ENCODE peak calls at places on chromosome 10, in six cellular contexts. I is fibroblast of the aortic adventitia; N is stimulated activated CD4-positive, alpha-beta T cell treated with anti-CD3 and anti-CD28 coated beads, TNF-alpha, amount 100 ng/mL, for 4 hours; C is NCI-H2081 treated with DMSO at 0.1 percent for 48 hours; F is coronary artery; J is neuronal stem cell. P is an unnamed sample.

GRCh38 chr10:87886635-87887034 is 23.2 kb downstream of the PTEN start:
- DNase-seq in J (no peak), C (no peak), N (no peak), I (no peak), F (no peak), P (no peak)

GRCh38 chr10:124569623-124570470 is 108.2 kb downstream of the LHPP start:
- DNase-seq in N (no peak), F (no peak), I (no peak), C (no peak), J (no peak), P (no peak)

GRCh38 chr10:12414278-12414988 is 65.1 kb downstream of the CAMK1D start:
- DNase-seq in J (no peak), N (no peak), F (no peak), I (peak; percentile 74), C (no peak), P (no peak)

GRCh38 chr10:63738410-63738809 is 217.2 kb downstream of the REEP3 start:
- DNase-seq in F (no peak), C (no peak), J (no peak), N (no peak), I (peak; percentile 54), P (peak; percentile 38)

GRCh38 chr10:77159538-77160110 is 478.0 kb downstream of the KCNMA1 start:
- DNase-seq in F (no peak), C (no peak), N (no peak), I (peak; percentile 87), J (no peak), P (no peak)

GRCh38 chr10:118981946-118982345 is 47.6 kb upstream of the NANOS1 start:
- DNase-seq in I (no peak), F (no peak), N (no peak), J (no peak), C (no peak), P (no peak)

GRCh38 chr10:89217057-89217990 is 10.2 kb upstream of the CH25H start:
- DNase-seq in C (no peak), F (no peak), J (peak; percentile 60), N (peak; percentile 23), I (peak; percentile 83), P (peak; percentile 91)

GRCh38 chr10:102120142-102120986 is at the start of gene LDB1:
- DNase-seq in J (peak; percentile 90), N (no peak), C (no peak), F (peak; percentile 88), I (peak; percentile 72), P (peak; percentile 85)

GRCh38 chr10:99676895-99677294 is 17.6 kb downstream of the ENTPD7 start:
- DNase-seq in C (no peak), J (no peak), I (no peak), N (no peak), F (no peak), P (no peak)

GRCh38 chr10:126013489-126014281 is 117.3 kb downstream of the FANK1 start:
- DNase-seq in N (no peak), J (no peak), F (no peak), I (peak; percentile 67), C (no peak), P (peak; percentile 65)

GRCh38 chr10:12193193-12193592 is 2.5 kb downstream of the NUDT5 start:
- DNase-seq in C (no peak), I (peak; percentile 56), F (no peak), N (no peak), J (no peak), P (peak; percentile 68)

GRCh38 chr10:13767721-13768178 is 181.0 kb downstream of the PRPF18 start:
- DNase-seq in F (no peak), N (no peak), C (no peak), J (no peak), I (no peak), P (no peak)

GRCh38 chr10:31757374-31757773 is 171.3 kb downstream of the ARHGAP12 start:
- DNase-seq in N (no peak), J (no peak), F (no peak), C (no peak), I (peak; percentile 67), P (no peak)

GRCh38 chr10:101301111-101301731 is 52.7 kb upstream of the BTRC start:
- DNase-seq in F (no peak), N (no peak), C (no peak), I (peak; percentile 25), J (no peak), P (no peak)

GRCh38 chr10:122077311-122077875 is 88.4 kb downstream of the TACC2 start:
- DNase-seq in N (no peak), F (no peak), C (no peak), I (no peak), J (no peak), P (no peak)

GRCh38 chr10:35208536-35208935 is 81.9 kb downstream of the CREM start:
- DNase-seq in N (no peak), I (no peak), F (no peak), C (no peak), J (no peak), P (no peak)

GRCh38 chr10:24039897-24040296 is 169.0 kb upstream of the KIAA1217 start:
- DNase-seq in I (no peak), F (no peak), N (no peak), J (no peak), C (no peak), P (no peak)

GRCh38 chr10:83991986-83992753 is 147.1 kb upstream of the GHITM start:
- DNase-seq in J (peak; percentile 26), F (no peak), N (no peak), C (no peak), I (no peak), P (peak; percentile 31)

GRCh38 chr10:62165803-62166202 is 102.8 kb downstream of the RTKN2 start:
- DNase-seq in C (no peak), I (no peak), N (no peak), J (no peak), F (no peak), P (no peak)

GRCh38 chr10:97631098-97631497 is 2.2 kb downstream of the MORN4 start:
- DNase-seq in F (no peak), C (no peak), I (no peak), J (no peak), N (no peak), P (no peak)

GRCh38 chr10:71314028-71314693 is 4.9 kb upstream of the SLC29A3 start:
- DNase-seq in I (peak; percentile 54), N (peak; percentile 33), F (no peak), J (peak; percentile 48), C (no peak), P (peak; percentile 83)

GRCh38 chr10:15167411-15168295 is 840 bp downstream of the NMT2 start:
- DNase-seq in J (peak; percentile 63), F (peak; percentile 78), C (no peak), N (no peak), I (peak; percentile 46), P (peak; percentile 76)

GRCh38 chr10:33982995-33983394 is 648.5 kb upstream of the NRP1 start:
- DNase-seq in I (peak; percentile 7), F (no peak), C (no peak), N (no peak), J (no peak), P (peak; percentile 2)

GRCh38 chr10:32938554-32939061 is 19.4 kb downstream of the ITGB1 start:
- DNase-seq in C (no peak), F (no peak), J (no peak), N (no peak), I (no peak), P (peak; percentile 56)

GRCh38 chr10:24811906-24812305 is 88.2 kb upstream of the ARHGAP21 start:
- DNase-seq in N (no peak), J (no peak), C (no peak), I (no peak), F (no peak), P (no peak)

GRCh38 chr10:84845628-84846261 is 517.4 kb downstream of the CCSER2 start:
- DNase-seq in J (peak; percentile 15), N (no peak), I (no peak), F (no peak), C (no peak), P (no peak)

GRCh38 chr10:15325243-15326002 is 45.7 kb downstream of the FAM171A1 start:
- DNase-seq in J (no peak), F (no peak), N (no peak), I (peak; percentile 80), C (no peak), P (no peak)

GRCh38 chr10:125005312-125006187 is 63.6 kb downstream of the ZRANB1 start:
- DNase-seq in F (peak; percentile 69), I (no peak), J (no peak), C (no peak), N (no peak), P (no peak)

P was measured in adipocyte.